ENCODE peak calls at places on chromosomes 2 and 18, in five cellular contexts. T is tibial nerve; I is pancreas; Q is CD8-positive, alpha-beta T cell; X is sigmoid colon. R is an unnamed sample.
A peak's percentile ranks its signal among the peaks of the same experiment; 100 is the strongest.

GRCh38 chr2:160890667-160891352 is 269.4 kb upstream of the TANK start:
- DNase-seq in T (no peak), X (no peak), Q (no peak), I (no peak), R (no peak)

GRCh38 chr18:49656098-49656591 is 94.3 kb downstream of the LIPG start:
- DNase-seq in X (no peak), Q (no peak), T (no peak), I (no peak), R (peak; percentile 92)

GRCh38 chr18:8747440-8747937 is 42.1 kb downstream of the MTCL1 start:
- DNase-seq in Q (no peak), T (no peak), I (no peak), X (no peak), R (peak; percentile 92)

GRCh38 chr2:33229646-33230045 is 246.8 kb upstream of the RASGRP3 start:
- DNase-seq in I (no peak), X (no peak), Q (no peak), T (no peak), R (no peak)

GRCh38 chr18:63788447-63789096 is 13.4 kb downstream of the SERPINB7 start:
- DNase-seq in X (no peak), I (no peak), Q (no peak), T (no peak), R (peak; percentile 91)

GRCh38 chr2:68784849-68785248 is 50.2 kb downstream of the ARHGAP25 start:
- DNase-seq in X (no peak), Q (no peak), T (no peak), I (no peak), R (no peak)

GRCh38 chr2:62435720-62436119 is 70.3 kb downstream of the TMEM17 start:
- DNase-seq in Q (no peak), X (no peak), T (no peak), I (no peak), R (no peak)

GRCh38 chr2:128276878-128277675 is 41.6 kb downstream of the HS6ST1 start:
- DNase-seq in X (peak; percentile 58), Q (no peak), I (no peak), T (no peak), R (no peak)

GRCh38 chr2:80560298-80560697 is 255.7 kb upstream of the LRRTM1 start:
- DNase-seq in X (no peak), Q (no peak), T (no peak), I (no peak), R (no peak)

GRCh38 chr2:218255441-218255840 is 5.4 kb upstream of the GPBAR1 start:
- DNase-seq in X (peak; percentile 13), T (no peak), I (no peak), Q (no peak), R (no peak)

GRCh38 chr2:186561467-186562208 is 28.2 kb upstream of the ITGAV start:
- DNase-seq in I (no peak), Q (no peak), X (no peak), T (no peak), R (no peak)

GRCh38 chr2:159214325-159214865 is 72.1 kb downstream of the WDSUB1 start:
- DNase-seq in T (no peak), Q (no peak), X (no peak), I (no peak), R (no peak)

GRCh38 chr2:133755515-133756311 is 187.4 kb upstream of the NCKAP5 start:
- DNase-seq in T (peak; percentile 35), I (no peak), X (peak; percentile 73), Q (no peak), R (peak; percentile 5)

GRCh38 chr2:33602216-33602830 is 3.2 kb upstream of the FAM98A start:
- DNase-seq in I (no peak), T (no peak), X (no peak), Q (no peak), R (no peak)

GRCh38 chr2:52294628-52295027 is 1262.7 kb upstream of the NRXN1 start:
- DNase-seq in Q (no peak), I (no peak), X (no peak), T (no peak), R (no peak)

GRCh38 chr18:36309436-36310391 is 12.2 kb downstream of the FHOD3 start:
- DNase-seq in T (no peak), X (no peak), I (no peak), Q (no peak), R (peak; percentile 99)

GRCh38 chr2:231364961-231365810 is 30.3 kb upstream of the B3GNT7 start:
- DNase-seq in Q (no peak), X (peak; percentile 62), T (no peak), I (peak; percentile 30), R (no peak)

GRCh38 chr2:91442246-91442905 is 2750.9 kb downstream of the RPIA start:
- DNase-seq in I (peak; percentile 72), Q (peak; percentile 24), T (no peak), X (peak; percentile 63), R (no peak)

GRCh38 chr2:30877833-30878232 is 70.6 kb upstream of the CAPN13 start:
- DNase-seq in Q (no peak), X (no peak), I (no peak), T (no peak), R (no peak)

GRCh38 chr2:46836295-46837111 is 79.1 kb downstream of the MCFD2 start:
- DNase-seq in I (no peak), T (no peak), Q (no peak), X (no peak), R (no peak)

GRCh38 chr2:96685592-96686459 is 43.3 kb downstream of the FER1L5 start:
- DNase-seq in X (peak; percentile 60), I (no peak), Q (no peak), T (no peak), R (no peak)

GRCh38 chr2:107337209-107337898 is 451.4 kb upstream of the ST6GAL2 start:
- DNase-seq in I (no peak), T (peak; percentile 30), Q (no peak), X (no peak), R (peak; percentile 64)

GRCh38 chr2:218857371-218858137 is 2.1 kb upstream of the WNT6 start:
- DNase-seq in T (no peak), X (peak; percentile 37), I (peak; percentile 24), Q (no peak), R (no peak)

GRCh38 chr18:77990131-77990530 is 740.5 kb downstream of the GALR1 start:
- DNase-seq in I (no peak), X (no peak), T (no peak), Q (no peak), R (no peak)

GRCh38 chr2:172329404-172330059 is 97.9 kb upstream of the ITGA6 start:
- DNase-seq in X (peak; percentile 68), Q (no peak), T (no peak), I (peak; percentile 82), R (no peak)

GRCh38 chr2:64839844-64840243 is 149.4 kb upstream of the SLC1A4 start:
- DNase-seq in I (no peak), Q (peak; percentile 42), X (no peak), T (no peak), R (no peak)

GRCh38 chr18:26312196-26312595 is 86.0 kb downstream of the TAF4B start:
- DNase-seq in T (no peak), Q (no peak), I (no peak), X (no peak), R (no peak)

GRCh38 chr2:195898505-195898904 is 170.1 kb downstream of the DNAH7 start:
- DNase-seq in T (peak; percentile 59), Q (no peak), X (peak; percentile 84), I (peak; percentile 64), R (peak; percentile 35)

GRCh38 chr2:169291517-169291916 is 70.8 kb downstream of the LRP2 start:
- DNase-seq in T (no peak), Q (no peak), I (no peak), X (no peak), R (no peak)

GRCh38 chr2:109139844-109140396 is 10.9 kb downstream of the SH3RF3 start:
- DNase-seq in T (no peak), I (no peak), X (no peak), Q (no peak), R (no peak)

GRCh38 chr18:395481-396250 is 104.8 kb downstream of the COLEC12 start:
- DNase-seq in T (peak; percentile 42), I (no peak), Q (no peak), X (no peak), R (no peak)

GRCh38 chr2:174595415-174595814 is 2.2 kb downstream of the WIPF1 start:
- DNase-seq in T (no peak), X (no peak), Q (no peak), I (no peak), R (no peak)

GRCh38 chr2:232889876-232890401 is 19.9 kb downstream of the SNORC start:
- DNase-seq in I (peak; percentile 33), T (no peak), X (no peak), Q (no peak), R (no peak)

GRCh38 chr2:66301073-66301766 is 133.7 kb upstream of the MEIS1 start:
- DNase-seq in Q (no peak), I (no peak), X (peak; percentile 83), T (peak; percentile 42), R (no peak)
- H3K27me3 ChIP-seq in Q (no peaks in the 10 kb centered on the region), I (no peaks in the 10 kb centered on the region), X (no peaks in the 10 kb centered on the region), T (no peaks in the 10 kb centered on the region), R (peaks cover 2% of the 10 kb centered on the region)

DNA sequence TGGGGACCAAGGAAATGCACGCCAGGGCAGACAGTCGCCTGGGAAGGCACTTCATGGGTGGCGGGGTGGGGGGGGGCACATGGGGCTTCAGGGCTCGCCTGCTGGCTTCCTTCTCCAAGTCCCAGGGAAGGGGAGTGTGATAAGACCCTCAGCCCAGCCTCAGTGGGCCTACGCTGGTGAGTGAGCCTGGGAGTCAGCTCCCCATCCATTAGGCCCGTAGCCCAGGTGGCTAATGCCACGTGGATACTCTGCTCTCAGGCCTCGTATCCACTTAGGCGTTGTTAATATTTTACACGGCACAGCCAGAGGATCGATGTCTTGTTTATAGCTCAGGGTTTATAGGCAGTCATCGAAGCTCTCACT is 47.0 kb downstream of the KCNIP3 start:
- DNase-seq in T (no peak), I (peak; percentile 35), X (peak; percentile 49), Q (no peak), R (no peak)
- H3K27me3 ChIP-seq in T (peaks cover 17% of the 10 kb centered on the region), I (no peaks in the 10 kb centered on the region), X (peaks cover 5% of the 10 kb centered on the region), Q (peaks cover 13% of the 10 kb centered on the region), R (no peaks in the 10 kb centered on the region)

GRCh38 chr2:118557791-118558190 is 289.7 kb downstream of the EN1 start:
- DNase-seq in Q (no peak), T (no peak), X (no peak), I (no peak), R (no peak)
- H3K27me3 ChIP-seq in Q (no peaks in the 10 kb centered on the region), T (no peaks in the 10 kb centered on the region), X (no peaks in the 10 kb centered on the region), I (no peaks in the 10 kb centered on the region), R (no peaks in the 10 kb centered on the region)

DNA sequence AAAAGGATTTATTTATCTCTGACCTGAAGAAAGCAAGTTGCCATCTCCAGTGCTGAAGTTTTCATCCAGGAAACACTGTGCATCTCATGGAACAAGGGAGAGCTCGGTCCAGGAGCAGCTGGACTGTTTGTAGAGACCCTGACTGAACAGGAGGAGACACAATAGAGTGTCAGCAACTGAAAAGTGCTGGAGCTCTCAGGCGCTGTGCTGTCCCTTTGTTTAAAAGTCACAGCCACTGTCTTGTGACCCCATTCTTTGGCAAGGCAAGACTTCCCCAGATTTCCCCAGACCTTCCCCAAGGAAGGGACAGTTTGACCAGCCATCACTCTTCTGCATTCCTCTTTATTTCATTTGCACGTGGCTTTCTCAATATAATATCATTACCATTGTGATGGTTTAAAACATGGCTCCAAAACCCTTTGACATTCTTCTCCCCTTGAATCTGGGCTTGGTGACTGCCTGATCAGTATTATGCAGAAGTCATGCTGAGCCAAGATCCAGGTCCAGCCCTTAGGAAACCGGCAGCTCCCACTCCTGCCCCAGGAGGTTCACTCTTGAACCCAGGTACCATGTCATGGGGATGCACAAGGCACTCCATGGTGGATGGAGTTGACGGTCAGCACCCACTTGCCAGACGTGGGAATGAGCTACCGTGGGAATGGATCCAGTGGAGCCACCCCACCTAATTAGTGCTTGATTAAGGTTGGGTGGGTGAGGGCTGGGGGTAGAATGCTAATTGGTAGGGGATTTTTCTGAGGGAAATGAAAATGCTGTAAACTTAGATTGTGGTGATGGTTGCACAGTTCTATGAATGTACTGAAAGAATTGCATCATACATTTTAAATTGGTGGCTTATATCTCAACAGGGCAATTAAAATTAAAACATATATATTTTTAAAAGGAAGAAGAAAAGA is 497.9 kb upstream of the RAB6C start:
- DNase-seq in X (no peak), I (no peak), Q (no peak), T (no peak), R (no peak)
- H3K27me3 ChIP-seq in X (no peaks in the 10 kb centered on the region), I (no peaks in the 10 kb centered on the region), Q (no peaks in the 10 kb centered on the region), T (no peaks in the 10 kb centered on the region), R (no peaks in the 10 kb centered on the region)

R was measured in kidney epithelial cell.